ENCODE peak calls at places on chromosomes 6 and 20, in five cellular contexts. I is GM12878, V is suprapubic skin, W is sigmoid colon, M is ovary. J is an unnamed sample. For H3K4me1, the result is how much of the 10 kb centered on the place peaks cover.

GRCh38 chr6:45698046-45698445 is 317.6 kb downstream of the CLIC5 start:
- DNase-seq in V (no peak), W (no peak), I (no peak), M (no peak), J (no peak)

GRCh38 chr6:24907959-24908358 is 27.8 kb downstream of the RIPOR2 start:
- DNase-seq in M (no peak), W (no peak), I (no peak), V (no peak), J (no peak)

GRCh38 chr6:24283043-24283985 is 74.5 kb downstream of the DCDC2 start:
- DNase-seq in V (no peak), M (peak), I (peak), W (peak), J (peak)

GRCh38 chr6:95321106-95321505 is 256.2 kb upstream of the MANEA start:
- DNase-seq in M (no peak), W (no peak), V (no peak), I (no peak), J (no peak)

GRCh38 chr20:50848341-50848808 is 53.5 kb downstream of the BCAS4 start:
- DNase-seq in V (no peak), M (peak), W (peak), I (no peak), J (no peak)

GRCh38 chr20:3515379-3516175 is 44.8 kb downstream of the ATRN start:
- DNase-seq in M (no peak), W (no peak), V (no peak), I (no peak), J (no peak)

GRCh38 chr6:156718647-156719394 is 58.4 kb upstream of the ARID1B start:
- DNase-seq in V (peak), W (peak), I (no peak), M (peak), J (no peak)

GRCh38 chr6:52420668-52421358 is 671 bp downstream of the EFHC1 start:
- DNase-seq in M (no peak), V (no peak), W (peak), I (no peak), J (no peak)

GRCh38 chr6:77467038-77467437 is 3.7 kb upstream of the HTR1B start:
- DNase-seq in M (no peak), W (no peak), I (no peak), V (no peak), J (no peak)

GRCh38 chr6:79964607-79965081 is 17.3 kb upstream of the ELOVL4 start:
- DNase-seq in M (no peak), I (no peak), V (no peak), W (no peak), J (no peak)

GRCh38 chr20:49447364-49447763 is 35.1 kb downstream of the KCNB1 start:
- DNase-seq in V (no peak), W (peak), M (no peak), I (no peak), J (no peak)

GRCh38 chr6:16754864-16755263 is 6.4 kb downstream of the ATXN1 start:
- DNase-seq in I (no peak), W (no peak), M (no peak), V (no peak), J (no peak)
- TF ChIP-seq EP300 in I (no peak), W (no peak), M (no peak), V (no peak), J (no peak)

DNA sequence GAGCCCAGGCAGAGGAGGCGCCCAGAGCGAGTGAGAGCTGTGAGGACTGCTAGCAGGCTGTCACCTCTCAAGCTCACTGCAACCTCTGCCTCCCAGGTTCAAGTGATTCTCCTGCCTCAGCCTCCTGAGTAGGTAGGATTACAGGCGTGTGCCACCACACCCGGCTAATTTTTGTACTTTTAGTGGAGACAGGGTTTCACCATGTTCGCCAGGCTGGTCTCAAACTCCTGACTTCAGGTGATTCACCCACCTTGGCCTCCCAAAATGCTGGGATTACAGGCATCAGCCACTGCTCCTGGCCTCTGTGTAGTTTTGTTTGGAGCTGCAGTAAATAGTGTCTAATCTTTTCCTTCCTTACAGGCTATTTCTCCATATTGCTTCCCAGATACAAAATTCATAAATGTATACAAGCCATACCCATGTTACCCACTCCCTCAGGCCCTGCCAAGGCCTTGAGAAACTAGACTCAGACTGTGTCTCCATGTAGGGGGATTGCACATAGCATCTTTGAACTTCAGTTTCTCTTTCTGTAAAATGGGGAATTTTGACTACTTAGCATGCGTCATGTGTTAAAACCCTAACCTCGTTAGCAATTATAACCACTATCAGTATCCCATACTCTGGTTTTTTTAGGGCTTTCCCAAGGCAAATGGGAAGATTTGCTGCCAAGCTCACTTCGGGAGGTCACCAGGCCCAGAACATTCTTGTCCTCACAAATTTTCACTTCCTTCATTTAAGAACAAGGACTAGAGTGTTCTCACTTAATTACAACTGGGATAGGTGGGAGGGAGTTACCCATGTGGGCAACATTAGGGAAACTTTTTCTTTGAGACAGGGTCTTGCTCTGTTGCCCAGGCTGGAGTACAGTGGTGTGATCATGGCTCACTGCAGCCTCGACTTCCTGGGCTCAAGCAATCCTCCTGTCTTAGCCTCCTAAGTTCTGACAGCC is 67.3 kb upstream of the DDR1 start:
- DNase-seq in W (no peak), M (no peak), I (peak), V (no peak), J (no peak)
- H3K4me1 ChIP-seq in W (under half), M (under half), I (under half), V (half or more), J (under half)

GRCh38 chr20:37575884-37576283 is 48.2 kb upstream of the BLCAP start:
- DNase-seq in W (peak), M (no peak), V (no peak), I (peak), J (no peak)
- TF ChIP-seq EP300 in W (no peak), M (no peak), V (no peak), I (no peak), J (no peak)

DNA sequence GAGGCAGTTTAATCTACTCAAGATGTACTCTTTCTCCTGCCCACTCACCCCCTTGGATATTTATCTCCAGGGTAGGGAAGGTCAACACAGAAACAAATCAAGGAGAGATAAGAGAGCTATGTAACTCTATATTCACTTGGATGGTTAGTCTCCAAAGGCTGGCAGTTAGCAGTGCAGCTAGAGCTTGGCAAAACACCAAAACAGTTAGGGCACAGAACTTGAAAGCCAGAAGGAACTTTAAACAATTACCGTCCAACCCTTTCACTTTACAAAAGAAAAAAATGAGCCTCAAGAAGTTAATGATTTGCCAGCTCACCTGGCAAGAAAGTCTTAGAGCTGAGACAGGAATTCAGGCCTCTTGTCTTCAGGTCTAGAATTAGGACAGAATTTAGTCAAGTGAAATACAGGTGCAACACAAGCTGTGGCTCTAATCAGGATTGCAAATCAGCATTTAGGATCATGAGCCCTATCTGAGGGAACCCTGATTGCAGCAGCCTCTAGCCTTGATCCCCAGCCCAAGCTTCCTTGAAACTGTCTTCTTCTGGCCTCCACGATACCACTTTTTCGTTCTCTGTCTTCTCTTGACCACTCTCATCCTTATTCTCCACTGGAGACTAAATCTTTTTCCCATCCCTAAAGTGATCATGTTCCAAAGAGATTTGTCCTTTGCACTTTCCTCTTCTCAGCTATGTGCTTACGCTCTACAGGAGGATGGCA is 14.9 kb downstream of the NEDD9 start:
- DNase-seq in W (no peak), I (peak), M (no peak), V (no peak), J (no peak)
- H3K4me1 ChIP-seq in W (half or more), I (under half), M (under half), V (half or more), J (half or more)

GRCh38 chr6:34930221-34930620 is 41.2 kb downstream of the ANKS1A start:
- DNase-seq in V (no peak), W (no peak), M (no peak), I (no peak), J (no peak)

GRCh38 chr6:34940030-34940434 is 51.0 kb downstream of the ANKS1A start:
- DNase-seq in I (no peak), M (no peak), V (no peak), W (no peak), J (no peak)

GRCh38 chr6:34929241-34929978 is 40.4 kb downstream of the ANKS1A start:
- DNase-seq in V (no peak), I (no peak), M (no peak), W (no peak), J (no peak)

GRCh38 chr6:34938268-34938667 is 49.2 kb downstream of the ANKS1A start:
- DNase-seq in M (no peak), V (no peak), I (no peak), W (no peak), J (no peak)

DNA sequence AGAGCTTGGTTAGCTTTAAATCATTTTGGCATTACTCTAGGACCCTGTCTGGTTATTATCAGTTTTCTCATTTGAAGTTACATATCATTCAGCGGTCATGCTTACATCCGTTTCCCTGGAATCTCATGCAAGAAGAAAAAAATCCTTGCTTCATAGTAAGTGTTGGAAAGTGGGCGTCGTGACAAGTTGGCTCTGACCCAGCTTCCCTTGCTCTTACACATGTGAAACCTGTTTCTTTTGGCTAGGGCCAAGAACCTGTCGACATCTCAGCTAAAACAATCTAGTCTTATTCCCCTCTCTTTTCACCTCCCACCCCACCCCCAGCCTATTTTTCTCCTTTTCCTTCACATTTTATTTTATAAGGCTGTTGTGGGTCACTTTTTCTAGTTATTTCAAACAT is 45.5 kb downstream of the ANKS1A start:
- DNase-seq in W (peak), I (no peak), V (peak), M (peak), J (peak)
- TF ChIP-seq EP300 in W (no peak), I (no peak), V (no peak), M (no peak), J (no peak)

J was measured in tibial nerve.